ENCODE peak calls at places on chromosomes 13 and 19, in seven cellular contexts. One of them, this sample, is unnamed. For H3K4me1, the result is how much of the 10 kb centered on the place peaks cover.

GRCh38 chr19:40954573-40954972 is 36.5 kb upstream of the CYP2B6 start:
- DNase-seq in heart left ventricle: no peak
- DNase-seq in transverse colon: no peak
- DNase-seq in upper lobe of left lung: no peak
- DNase-seq in HepG2: no peak
- DNase-seq in NT2/D1: no peak
- DNase-seq in tibial nerve: no peak
- DNase-seq in this sample: no peak

GRCh38 chr19:718251-719024 is 9.7 kb downstream of the PALM start:
- DNase-seq in HepG2: no peak
- DNase-seq in tibial nerve: no peak
- DNase-seq in NT2/D1: no peak
- DNase-seq in heart left ventricle: no peak
- DNase-seq in transverse colon: no peak
- DNase-seq in upper lobe of left lung: no peak
- DNase-seq in this sample: no peak

GRCh38 chr19:5828661-5829566 is 10.6 kb downstream of the FUT6 start:
- DNase-seq in transverse colon: peak
- DNase-seq in heart left ventricle: peak
- DNase-seq in NT2/D1: no peak
- DNase-seq in tibial nerve: no peak
- DNase-seq in HepG2: no peak
- DNase-seq in upper lobe of left lung: no peak
- DNase-seq in this sample: peak

GRCh38 chr13:59012731-59013130 is 1151.0 kb downstream of the DIAPH3 start:
- DNase-seq in HepG2: no peak
- DNase-seq in upper lobe of left lung: no peak
- DNase-seq in heart left ventricle: no peak
- DNase-seq in NT2/D1: no peak
- DNase-seq in transverse colon: no peak
- DNase-seq in tibial nerve: no peak
- DNase-seq in this sample: no peak

GRCh38 chr13:29279859-29280258 is 315.6 kb downstream of the SLC7A1 start:
- DNase-seq in tibial nerve: no peak
- DNase-seq in transverse colon: no peak
- DNase-seq in upper lobe of left lung: no peak
- DNase-seq in NT2/D1: no peak
- DNase-seq in heart left ventricle: no peak
- DNase-seq in HepG2: no peak
- DNase-seq in this sample: no peak

GRCh38 chr13:93862259-93862658 is 617.2 kb downstream of the DCT start:
- DNase-seq in transverse colon: no peak
- DNase-seq in HepG2: no peak
- DNase-seq in heart left ventricle: no peak
- DNase-seq in NT2/D1: no peak
- DNase-seq in upper lobe of left lung: no peak
- DNase-seq in tibial nerve: no peak
- DNase-seq in this sample: no peak

GRCh38 chr13:40664100-40665060 is 2.1 kb downstream of the FOXO1 start:
- DNase-seq in HepG2: peak
- DNase-seq in tibial nerve: peak
- DNase-seq in heart left ventricle: peak
- DNase-seq in transverse colon: peak
- DNase-seq in upper lobe of left lung: peak
- DNase-seq in NT2/D1: no peak
- DNase-seq in this sample: peak

GRCh38 chr13:98939552-98940306 is 38.1 kb downstream of the DOCK9 start:
- DNase-seq in transverse colon: no peak
- DNase-seq in upper lobe of left lung: no peak
- DNase-seq in HepG2: no peak
- DNase-seq in tibial nerve: no peak
- DNase-seq in NT2/D1: no peak
- DNase-seq in heart left ventricle: no peak
- DNase-seq in this sample: no peak

GRCh38 chr19:7864719-7865074 is 9.5 kb downstream of the PRR36 start:
- DNase-seq in NT2/D1: no peak
- DNase-seq in transverse colon: no peak
- DNase-seq in tibial nerve: no peak
- DNase-seq in HepG2: no peak
- DNase-seq in upper lobe of left lung: no peak
- DNase-seq in heart left ventricle: no peak
- DNase-seq in this sample: no peak

GRCh38 chr13:110836600-110836903 is 78.3 kb downstream of the ANKRD10 start:
- DNase-seq in NT2/D1: no peak
- DNase-seq in tibial nerve: no peak
- DNase-seq in transverse colon: no peak
- DNase-seq in heart left ventricle: no peak
- DNase-seq in upper lobe of left lung: no peak
- DNase-seq in HepG2: no peak
- DNase-seq in this sample: no peak

GRCh38 chr13:90447735-90448103 is 899.8 kb upstream of the MIR17HG start:
- DNase-seq in NT2/D1: no peak
- DNase-seq in transverse colon: no peak
- DNase-seq in tibial nerve: no peak
- DNase-seq in upper lobe of left lung: no peak
- DNase-seq in heart left ventricle: no peak
- DNase-seq in HepG2: no peak
- DNase-seq in this sample: no peak
- H3K4me1 ChIP-seq in NT2/D1: under half
- H3K4me1 ChIP-seq in transverse colon: under half
- H3K4me1 ChIP-seq in tibial nerve: under half
- H3K4me1 ChIP-seq in upper lobe of left lung: under half
- H3K4me1 ChIP-seq in heart left ventricle: under half
- H3K4me1 ChIP-seq in HepG2: under half
- H3K4me1 ChIP-seq in this sample: under half

GRCh38 chr13:97237388-97237787 is 15.3 kb downstream of the MBNL2 start:
- DNase-seq in HepG2: no peak
- DNase-seq in tibial nerve: no peak
- DNase-seq in upper lobe of left lung: no peak
- DNase-seq in NT2/D1: no peak
- DNase-seq in heart left ventricle: no peak
- DNase-seq in transverse colon: no peak
- DNase-seq in this sample: no peak
- H3K4me1 ChIP-seq in HepG2: half or more
- H3K4me1 ChIP-seq in tibial nerve: half or more
- H3K4me1 ChIP-seq in upper lobe of left lung: half or more
- H3K4me1 ChIP-seq in NT2/D1: under half
- H3K4me1 ChIP-seq in heart left ventricle: half or more
- H3K4me1 ChIP-seq in transverse colon: half or more
- H3K4me1 ChIP-seq in this sample: half or more

GRCh38 chr19:3389876-3390361 is 23.5 kb downstream of the NFIC start:
- DNase-seq in heart left ventricle: no peak
- DNase-seq in upper lobe of left lung: no peak
- DNase-seq in NT2/D1: no peak
- DNase-seq in HepG2: no peak
- DNase-seq in transverse colon: no peak
- DNase-seq in tibial nerve: no peak
- DNase-seq in this sample: peak

GRCh38 chr19:3386447-3387234 is 20.3 kb downstream of the NFIC start:
- DNase-seq in tibial nerve: no peak
- DNase-seq in upper lobe of left lung: no peak
- DNase-seq in NT2/D1: no peak
- DNase-seq in heart left ventricle: peak
- DNase-seq in HepG2: no peak
- DNase-seq in transverse colon: no peak
- DNase-seq in this sample: no peak

GRCh38 chr19:3387645-3388589 is 21.5 kb downstream of the NFIC start:
- DNase-seq in NT2/D1: no peak
- DNase-seq in heart left ventricle: peak
- DNase-seq in HepG2: no peak
- DNase-seq in upper lobe of left lung: peak
- DNase-seq in tibial nerve: peak
- DNase-seq in transverse colon: peak
- DNase-seq in this sample: peak

GRCh38 chr19:3392480-3392879 is 26.1 kb downstream of the NFIC start:
- DNase-seq in NT2/D1: no peak
- DNase-seq in HepG2: no peak
- DNase-seq in upper lobe of left lung: no peak
- DNase-seq in transverse colon: no peak
- DNase-seq in tibial nerve: no peak
- DNase-seq in heart left ventricle: no peak
- DNase-seq in this sample: no peak

GRCh38 chr19:3389446-3389778 is 23.0 kb downstream of the NFIC start:
- DNase-seq in heart left ventricle: no peak
- DNase-seq in NT2/D1: no peak
- DNase-seq in tibial nerve: no peak
- DNase-seq in transverse colon: no peak
- DNase-seq in upper lobe of left lung: no peak
- DNase-seq in HepG2: no peak
- DNase-seq in this sample: no peak
- H3K4me1 ChIP-seq in heart left ventricle: half or more
- H3K4me1 ChIP-seq in NT2/D1: under half
- H3K4me1 ChIP-seq in tibial nerve: under half
- H3K4me1 ChIP-seq in transverse colon: half or more
- H3K4me1 ChIP-seq in upper lobe of left lung: half or more
- H3K4me1 ChIP-seq in HepG2: under half
- H3K4me1 ChIP-seq in this sample: under half

DNA sequence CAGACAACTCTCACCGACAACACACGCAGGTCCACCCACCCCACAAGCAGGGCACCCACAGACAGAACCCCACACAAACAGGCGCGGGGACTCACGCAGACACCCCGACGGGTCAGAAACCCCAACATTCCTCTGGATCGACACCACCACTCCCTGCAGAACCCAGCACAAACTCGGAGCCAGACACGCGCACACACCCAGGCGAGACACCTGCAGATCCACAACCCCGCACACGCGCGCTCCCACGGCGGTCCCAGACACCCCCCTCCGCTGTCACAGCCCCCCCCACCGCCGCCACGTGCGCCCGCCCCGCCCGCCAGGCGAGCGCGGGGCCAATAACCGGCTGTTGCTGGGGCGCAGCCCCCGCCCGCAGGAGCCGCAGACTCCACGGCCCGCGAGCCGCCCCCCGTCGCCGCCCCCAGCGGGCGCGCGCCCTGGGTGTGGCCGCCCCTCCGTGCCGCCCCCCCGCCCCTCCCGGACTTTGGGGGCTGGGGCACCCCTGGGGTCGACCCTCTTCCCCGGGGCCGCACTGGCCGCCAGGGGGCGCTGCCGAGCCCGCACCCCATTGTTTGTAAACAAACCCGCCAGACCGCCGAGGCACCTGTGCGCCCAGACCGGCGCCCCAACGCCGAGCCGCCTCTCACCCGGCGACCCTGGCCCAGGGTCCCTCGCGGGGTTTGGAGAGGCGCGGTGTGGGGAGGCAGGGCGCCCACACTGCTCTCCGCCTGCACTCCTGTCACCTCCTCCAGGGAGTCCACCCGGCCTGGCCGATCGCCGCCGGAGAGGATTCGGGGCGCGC is 678 bp downstream of the BBC3 start:
- DNase-seq in tibial nerve: peak
- DNase-seq in transverse colon: peak
- DNase-seq in NT2/D1: no peak
- DNase-seq in HepG2: peak
- DNase-seq in heart left ventricle: peak
- DNase-seq in upper lobe of left lung: peak
- DNase-seq in this sample: peak
- H3K4me1 ChIP-seq in tibial nerve: under half
- H3K4me1 ChIP-seq in transverse colon: under half
- H3K4me1 ChIP-seq in NT2/D1: under half
- H3K4me1 ChIP-seq in HepG2: under half
- H3K4me1 ChIP-seq in heart left ventricle: under half
- H3K4me1 ChIP-seq in upper lobe of left lung: half or more
- H3K4me1 ChIP-seq in this sample: under half

GRCh38 chr13:102598061-102598460 is 1.3 kb downstream of the TPP2 start:
- DNase-seq in tibial nerve: no peak
- DNase-seq in HepG2: no peak
- DNase-seq in NT2/D1: no peak
- DNase-seq in heart left ventricle: no peak
- DNase-seq in transverse colon: no peak
- DNase-seq in upper lobe of left lung: no peak
- DNase-seq in this sample: no peak

GRCh38 chr13:102591988-102592781 is 4.6 kb upstream of the TPP2 start:
- DNase-seq in upper lobe of left lung: peak
- DNase-seq in tibial nerve: peak
- DNase-seq in transverse colon: peak
- DNase-seq in NT2/D1: peak
- DNase-seq in HepG2: peak
- DNase-seq in heart left ventricle: peak
- DNase-seq in this sample: peak

GRCh38 chr13:102597029-102598015 is 536 bp downstream of the TPP2 start:
- DNase-seq in tibial nerve: no peak
- DNase-seq in heart left ventricle: peak
- DNase-seq in NT2/D1: no peak
- DNase-seq in upper lobe of left lung: peak
- DNase-seq in transverse colon: peak
- DNase-seq in HepG2: no peak
- DNase-seq in this sample: no peak

GRCh38 chr13:102599451-102600012 is 2.7 kb downstream of the TPP2 start:
- DNase-seq in transverse colon: no peak
- DNase-seq in heart left ventricle: no peak
- DNase-seq in HepG2: no peak
- DNase-seq in tibial nerve: no peak
- DNase-seq in upper lobe of left lung: no peak
- DNase-seq in NT2/D1: no peak
- DNase-seq in this sample: no peak

GRCh38 chr13:102596147-102597028 is at the start of gene TPP2:
- DNase-seq in NT2/D1: peak
- DNase-seq in HepG2: peak
- DNase-seq in transverse colon: peak
- DNase-seq in upper lobe of left lung: peak
- DNase-seq in heart left ventricle: peak
- DNase-seq in tibial nerve: peak
- DNase-seq in this sample: peak
- H3K4me1 ChIP-seq in NT2/D1: under half
- H3K4me1 ChIP-seq in HepG2: under half
- H3K4me1 ChIP-seq in transverse colon: half or more
- H3K4me1 ChIP-seq in upper lobe of left lung: under half
- H3K4me1 ChIP-seq in heart left ventricle: under half
- H3K4me1 ChIP-seq in tibial nerve: under half
- H3K4me1 ChIP-seq in this sample: under half

GRCh38 chr19:55109527-55110291 is 7.7 kb downstream of the PPP1R12C start:
- DNase-seq in HepG2: no peak
- DNase-seq in tibial nerve: no peak
- DNase-seq in heart left ventricle: no peak
- DNase-seq in NT2/D1: no peak
- DNase-seq in transverse colon: no peak
- DNase-seq in upper lobe of left lung: no peak
- DNase-seq in this sample: no peak
- H3K4me1 ChIP-seq in HepG2: under half
- H3K4me1 ChIP-seq in tibial nerve: under half
- H3K4me1 ChIP-seq in heart left ventricle: under half
- H3K4me1 ChIP-seq in NT2/D1: under half
- H3K4me1 ChIP-seq in transverse colon: under half
- H3K4me1 ChIP-seq in upper lobe of left lung: under half
- H3K4me1 ChIP-seq in this sample: under half

GRCh38 chr13:71727036-71727435 is 140.0 kb downstream of the DACH1 start:
- DNase-seq in HepG2: no peak
- DNase-seq in transverse colon: no peak
- DNase-seq in heart left ventricle: no peak
- DNase-seq in upper lobe of left lung: no peak
- DNase-seq in tibial nerve: no peak
- DNase-seq in NT2/D1: no peak
- DNase-seq in this sample: no peak
- H3K4me1 ChIP-seq in HepG2: under half
- H3K4me1 ChIP-seq in transverse colon: under half
- H3K4me1 ChIP-seq in heart left ventricle: under half
- H3K4me1 ChIP-seq in upper lobe of left lung: under half
- H3K4me1 ChIP-seq in tibial nerve: under half
- H3K4me1 ChIP-seq in NT2/D1: under half
- H3K4me1 ChIP-seq in this sample: under half

DNA sequence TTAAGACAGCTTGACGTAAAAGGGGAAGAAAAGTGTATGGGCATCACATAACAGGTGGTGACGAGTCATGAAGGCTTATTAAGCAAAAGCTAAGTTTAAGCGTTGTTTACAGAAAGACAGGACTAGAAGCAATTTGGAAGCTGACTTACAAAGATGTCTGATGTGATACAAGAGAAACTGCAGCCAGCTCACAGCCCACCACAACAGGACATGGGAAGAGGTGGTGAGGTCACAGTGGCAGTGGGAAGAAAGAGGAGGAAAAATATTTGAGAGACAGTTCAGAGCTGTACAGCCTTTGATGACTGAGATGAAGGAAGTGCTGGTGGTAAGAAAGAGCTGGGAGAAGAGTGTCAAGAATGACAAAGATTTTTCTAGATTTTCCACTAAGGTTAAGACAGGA is 181.5 kb downstream of the KLF12 start:
- DNase-seq in NT2/D1: no peak
- DNase-seq in heart left ventricle: no peak
- DNase-seq in HepG2: no peak
- DNase-seq in transverse colon: no peak
- DNase-seq in tibial nerve: no peak
- DNase-seq in upper lobe of left lung: no peak
- DNase-seq in this sample: no peak
- H3K4me1 ChIP-seq in NT2/D1: under half
- H3K4me1 ChIP-seq in heart left ventricle: under half
- H3K4me1 ChIP-seq in HepG2: under half
- H3K4me1 ChIP-seq in transverse colon: under half
- H3K4me1 ChIP-seq in tibial nerve: under half
- H3K4me1 ChIP-seq in upper lobe of left lung: under half
- H3K4me1 ChIP-seq in this sample: under half